ENCODE peak calls at places on chromosome 13, in seven cellular contexts. N, W, D, O, R, L and P are unnamed samples.

GRCh38 chr13:97257800-97258799 is 36.0 kb downstream of the MBNL2 start:
- DNase-seq in N (no peak), W (peak), D (peak), O (peak), R (peak), L (peak), P (no peak)

GRCh38 chr13:27921421-27921960 is 1.7 kb downstream of the PDX1 start:
- DNase-seq in N (no peak), W (no peak), D (no peak), O (no peak), R (peak), L (no peak), P (no peak)

GRCh38 chr13:34696741-34697140 is 245.3 kb upstream of the NBEA start:
- DNase-seq in N (no peak), W (no peak), D (no peak), O (no peak), R (no peak), L (no peak), P (no peak)

GRCh38 chr13:110306960-110307696 is at the start of the genes COL4A1 and COL4A2:
- DNase-seq in N (no peak), W (no peak), D (peak), O (no peak), R (peak), L (no peak), P (no peak)

GRCh38 chr13:111483621-111483987 is 163.2 kb downstream of the TEX29 start:
- DNase-seq in N (no peak), W (no peak), D (no peak), O (no peak), R (no peak), L (no peak), P (no peak)

GRCh38 chr13:64248371-64249065 is 2832.9 kb upstream of the PCDH20 start:
- DNase-seq in N (no peak), W (no peak), D (peak), O (no peak), R (no peak), L (no peak), P (no peak)

GRCh38 chr13:108274718-108275117 is 5.2 kb downstream of the TNFSF13B start:
- DNase-seq in N (no peak), W (no peak), D (no peak), O (no peak), R (no peak), L (no peak), P (no peak)

GRCh38 chr13:41603917-41604316 is 146.6 kb downstream of the RGCC start:
- DNase-seq in N (no peak), W (no peak), D (peak), O (no peak), R (no peak), L (peak), P (no peak)

GRCh38 chr13:46600943-46601311 is 48.0 kb downstream of the LRCH1 start:
- DNase-seq in N (no peak), W (no peak), D (no peak), O (no peak), R (no peak), L (no peak), P (no peak)

GRCh38 chr13:97142452-97142851 is 79.7 kb upstream of the MBNL2 start:
- DNase-seq in N (no peak), W (no peak), D (peak), O (no peak), R (no peak), L (no peak), P (no peak)

GRCh38 chr13:99909836-99910619 is 61.5 kb downstream of the ZIC5 start:
- DNase-seq in N (no peak), W (no peak), D (peak), O (no peak), R (peak), L (no peak), P (no peak)

GRCh38 chr13:76809369-76809768 is 76.8 kb downstream of the KCTD12 start:
- DNase-seq in N (no peak), W (no peak), D (no peak), O (no peak), R (no peak), L (no peak), P (no peak)
- TF ChIP-seq CTCF in N (no peak), W (no peak), D (no peak), O (no peak), R (no peak), L (no peak), P (no peak)

GRCh38 chr13:39765801-39766463 is 110.5 kb downstream of the COG6 start:
- DNase-seq in N (no peak), W (no peak), D (peak), O (no peak), R (peak), L (no peak), P (no peak)
- TF ChIP-seq CTCF in N (no peak), W (peak), D (no peak), O (no peak), R (no peak), L (peak), P (no peak)

DNA sequence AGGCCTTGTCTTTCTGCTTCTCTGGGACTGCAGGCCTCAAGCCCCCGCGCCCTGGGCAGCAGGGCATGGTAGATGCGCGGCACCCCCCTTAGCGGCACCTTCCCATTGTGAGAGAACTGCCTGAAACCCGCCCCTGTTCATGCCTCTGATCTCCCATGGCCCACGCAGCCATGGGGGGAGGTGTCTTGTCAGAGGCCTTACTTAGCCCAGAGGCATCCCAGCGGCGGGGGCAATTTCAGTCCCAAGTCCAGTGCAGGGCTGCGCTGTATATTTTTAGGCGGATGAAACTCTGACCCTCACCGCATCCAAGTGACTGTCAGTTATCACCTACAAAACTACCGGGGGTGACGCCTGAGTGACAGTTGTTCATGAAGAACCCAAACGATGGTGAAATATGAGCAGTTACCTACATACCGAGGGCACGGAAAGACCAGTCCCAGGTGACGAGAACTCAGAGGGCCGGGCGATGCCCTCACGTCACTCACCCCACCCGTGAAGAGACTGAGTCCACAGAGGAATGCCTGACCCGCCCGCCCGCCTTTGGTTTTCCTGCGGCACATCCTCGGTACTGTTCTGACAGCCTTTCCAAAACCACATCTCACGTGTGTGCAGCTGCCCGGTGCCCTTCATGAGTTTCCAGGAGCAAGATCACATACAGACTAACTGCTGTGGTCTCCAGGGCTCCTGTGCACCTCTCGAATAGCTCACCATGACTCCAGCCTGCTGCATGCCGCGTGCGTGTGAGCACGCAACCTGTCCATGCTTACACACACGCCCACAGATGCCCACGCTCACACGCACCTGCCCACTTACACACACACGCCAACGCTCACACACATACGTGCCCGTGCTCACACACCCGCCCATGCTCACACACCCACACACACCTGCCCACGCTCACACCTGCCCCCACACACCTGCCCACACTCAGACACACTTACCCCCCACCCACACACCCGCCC is 14.4 kb downstream of the IL17D start:
- DNase-seq in N (no peak), W (no peak), D (no peak), O (no peak), R (no peak), L (no peak), P (no peak)
- TF ChIP-seq CTCF in N (no peak), W (no peak), D (no peak), O (no peak), R (no peak), L (no peak), P (no peak)

DNA sequence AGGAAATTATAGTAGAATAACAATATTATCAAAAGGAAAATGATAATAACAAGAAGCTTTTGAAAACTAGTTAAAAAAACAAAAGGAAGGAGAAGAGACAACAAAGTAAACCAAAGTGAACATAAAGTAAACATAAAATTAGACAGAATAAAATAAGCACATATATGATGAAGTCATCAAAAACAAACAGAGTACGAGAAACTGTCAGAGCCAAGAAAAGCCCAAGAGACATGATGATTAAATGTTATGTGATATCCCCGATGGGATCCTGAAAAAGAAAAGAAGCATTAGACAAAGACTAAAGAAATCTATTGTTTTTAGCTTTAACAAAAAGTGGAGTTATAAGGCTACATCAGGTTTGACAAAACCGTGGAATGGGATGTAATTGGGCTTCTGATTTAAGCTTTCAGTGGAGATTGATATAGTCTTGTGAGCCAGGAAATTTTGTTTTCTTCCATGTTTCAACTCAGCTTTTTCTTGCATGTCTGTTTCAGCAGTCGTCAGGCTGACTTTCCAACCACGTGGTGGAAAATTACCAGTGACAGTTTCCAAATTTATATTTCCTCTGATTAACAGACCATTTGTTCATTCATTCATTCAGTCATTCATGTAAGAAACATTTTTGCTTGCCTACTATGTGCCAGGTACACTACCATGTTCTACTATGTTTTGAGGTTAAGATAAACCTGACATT is 64.9 kb downstream of the KL start:
- DNase-seq in N (no peak), W (no peak), D (peak), O (no peak), R (no peak), L (no peak), P (no peak)
- TF ChIP-seq CTCF in N (no peak), W (no peak), D (no peak), O (no peak), R (no peak), L (no peak), P (no peak)